ENCODE peak calls at places on chromosomes 3 and 15, in seven cellular contexts. E is HCT116, Q is heart right ventricle, C is breast epithelium, D is HepG2, P is body of pancreas, T is thyroid gland. K is an unnamed sample.

GRCh38 chr15:26716069-26716468 is 56.8 kb downstream of the GABRB3 start:
- DNase-seq in C (no peak), Q (no peak), P (no peak), E (no peak), D (no peak), T (no peak), K (no peak)

GRCh38 chr15:67405208-67406191 is 115.4 kb upstream of the C15orf61 start:
- DNase-seq in D (no peak), T (no peak), E (peak; percentile 18), C (no peak), P (no peak), Q (no peak), K (no peak)

GRCh38 chr3:150317469-150317868 is 90.6 kb upstream of the TSC22D2 start:
- DNase-seq in C (peak; percentile 63), Q (no peak), D (peak; percentile 15), E (no peak), P (no peak), T (no peak), K (no peak)

GRCh38 chr3:43001094-43001553 is 22.0 kb downstream of the GASK1A start:
- DNase-seq in C (peak; percentile 77), E (no peak), Q (peak; percentile 67), T (peak; percentile 61), P (peak; percentile 87), D (peak; percentile 77), K (peak; percentile 94)

GRCh38 chr15:56989411-56989924 is 71.0 kb downstream of the TCF12 start:
- DNase-seq in P (no peak), T (no peak), Q (no peak), E (no peak), D (peak; percentile 66), C (no peak), K (no peak)

GRCh38 chr3:115381931-115382330 is 234.8 kb upstream of the ZBTB20 start:
- DNase-seq in D (no peak), E (no peak), C (no peak), T (no peak), P (no peak), Q (no peak), K (no peak)

GRCh38 chr3:172550347-172550943 is 27.2 kb upstream of the TNFSF10 start:
- DNase-seq in T (no peak), E (peak; percentile 69), Q (no peak), D (no peak), C (no peak), P (no peak), K (no peak)

GRCh38 chr3:137116619-137117018 is 158.8 kb downstream of the IL20RB start:
- DNase-seq in Q (no peak), D (no peak), P (no peak), E (no peak), C (no peak), T (no peak), K (no peak)

GRCh38 chr3:39086066-39086657 is 21.3 kb downstream of the GORASP1 start:
- DNase-seq in C (no peak), P (no peak), Q (no peak), E (no peak), T (no peak), D (no peak), K (no peak)

GRCh38 chr3:77479021-77479420 is 439.1 kb downstream of the ROBO2 start:
- DNase-seq in D (no peak), Q (no peak), P (no peak), C (no peak), E (no peak), T (no peak), K (no peak)

GRCh38 chr15:88243895-88244787 is 12.4 kb downstream of the NTRK3 start:
- DNase-seq in C (no peak), D (peak; percentile 28), T (no peak), Q (no peak), P (no peak), E (peak; percentile 27), K (no peak)

GRCh38 chr3:100709840-100710235 is 544 bp downstream of the TFG start:
- DNase-seq in P (peak; percentile 39), E (no peak), D (no peak), C (no peak), T (peak; percentile 19), Q (peak; percentile 32), K (no peak)

GRCh38 chr3:141959921-141960554 is 83.6 kb downstream of the ATP1B3 start:
- DNase-seq in C (no peak), Q (no peak), T (no peak), E (peak; percentile 12), D (no peak), P (no peak), K (no peak)

GRCh38 chr15:59294574-59294960 is 78.1 kb downstream of the MYO1E start:
- DNase-seq in T (no peak), E (no peak), P (no peak), C (no peak), Q (no peak), D (no peak), K (no peak)

DNA sequence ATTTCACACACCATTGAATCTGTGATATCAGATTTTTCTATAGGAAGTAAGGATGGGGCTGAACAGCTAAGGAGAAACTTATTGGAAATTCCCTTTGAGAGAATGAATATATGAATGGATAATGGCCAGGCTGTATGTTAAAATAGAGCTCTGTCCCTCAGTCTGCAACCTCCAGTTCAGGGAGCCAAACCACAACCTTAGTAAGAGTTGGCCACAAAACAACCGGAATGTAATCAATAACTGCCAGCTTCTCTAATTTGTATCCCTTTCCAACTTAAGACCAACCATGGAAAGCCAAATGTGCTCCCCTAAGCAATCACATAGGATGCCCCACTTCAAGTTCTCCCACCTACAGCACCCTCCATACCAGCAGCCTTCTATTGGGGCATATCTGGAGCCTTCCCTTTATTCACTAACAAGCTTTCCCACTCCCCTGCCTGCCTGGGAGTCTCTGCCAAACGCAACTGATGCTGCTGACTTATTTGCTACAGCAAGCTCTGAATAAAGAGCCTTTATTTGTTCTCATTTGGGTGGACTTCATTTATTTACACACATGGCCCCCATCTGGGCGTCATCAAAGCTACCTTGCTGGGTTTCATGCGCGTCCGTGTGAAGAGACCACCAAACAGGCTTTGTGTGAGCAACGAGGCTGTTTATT is 75.4 kb upstream of the LARS2 start:
- DNase-seq in T (no peak), E (no peak), P (no peak), D (no peak), C (no peak), Q (no peak), K (no peak)
- H3K4me1 ChIP-seq in T (no peaks in the 10 kb centered on the region), E (no peaks in the 10 kb centered on the region), P (no peaks in the 10 kb centered on the region), D (no peaks in the 10 kb centered on the region), C (no peaks in the 10 kb centered on the region), Q (no peaks in the 10 kb centered on the region), K (no peaks in the 10 kb centered on the region)

DNA sequence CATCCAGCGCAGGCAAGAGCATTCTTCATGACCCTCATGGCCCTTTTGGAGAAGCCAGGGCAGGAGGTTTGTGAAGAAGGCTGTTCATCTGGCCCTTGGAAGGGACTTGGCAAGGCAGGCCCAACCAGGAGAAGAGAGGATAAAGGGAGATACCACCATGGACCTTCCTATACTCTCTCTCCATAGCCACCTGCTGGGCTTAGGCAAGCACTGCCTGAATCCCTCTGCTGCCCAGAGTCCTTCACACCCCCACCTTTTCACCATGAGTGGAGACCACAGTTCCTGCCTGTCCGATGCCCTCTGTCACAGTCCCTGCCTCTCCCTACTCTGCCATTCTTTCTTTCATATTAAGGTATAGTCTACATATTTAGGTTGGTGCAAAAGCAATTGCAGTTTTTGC is 10.6 kb upstream of the SFMBT1 start:
- DNase-seq in P (no peak), D (peak; percentile 66), Q (no peak), E (no peak), C (no peak), T (no peak), K (no peak)
- TF ChIP-seq CTCF in P (no peak), D (peak; percentile 71), Q (no peak), E (peak; percentile 61), C (no peak), T (no peak), K (no peak)

GRCh38 chr3:9916346-9916733 is 558 bp upstream of the IL17RC start:
- DNase-seq in T (no peak), C (no peak), E (no peak), P (peak; percentile 16), Q (no peak), D (no peak), K (no peak)
- H3K4me1 ChIP-seq in T (peaks cover 29% of the 10 kb centered on the region), C (peaks cover 24% of the 10 kb centered on the region), E (peaks cover 6% of the 10 kb centered on the region), P (peaks cover 49% of the 10 kb centered on the region), Q (peaks cover 22% of the 10 kb centered on the region), D (peaks cover 38% of the 10 kb centered on the region), K (peaks cover 61% of the 10 kb centered on the region)

DNA sequence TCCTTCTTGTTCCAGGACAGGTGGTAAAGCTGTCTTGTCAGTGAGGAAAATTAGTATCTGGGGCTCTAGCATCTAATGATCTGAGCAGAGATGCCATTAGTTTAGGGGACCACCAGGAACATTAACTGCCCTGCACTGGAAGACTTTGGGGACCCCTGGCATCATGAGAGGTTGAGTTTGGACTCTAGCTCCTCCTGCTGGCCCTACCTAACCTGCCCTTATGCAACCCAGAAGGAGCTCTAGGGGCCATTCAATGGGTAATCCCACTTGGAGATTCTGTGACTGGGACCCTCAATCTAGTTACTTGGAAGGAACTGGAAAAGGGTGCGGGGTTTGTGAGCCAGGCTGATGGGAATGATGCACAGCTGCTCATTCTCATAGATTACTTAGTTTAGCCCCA is 451.0 kb downstream of the EPHB1 start:
- DNase-seq in E (no peak), P (no peak), T (no peak), D (no peak), Q (no peak), C (no peak), K (no peak)
- TF ChIP-seq CTCF in E (peak; percentile 21), P (no peak), T (no peak), D (no peak), Q (no peak), C (no peak), K (no peak)

K was measured in tibial artery.